ENCODE peak calls at places on chromosome 18, in five cellular contexts. F is IMR-90, J is H9, X is right atrium auricular region, D is esophagus squamous epithelium. K is an unnamed sample.

GRCh38 chr18:7565677-7566076 is 1.4 kb upstream of the PTPRM start:
- DNase-seq in X (no peak), D (no peak), J (no peak), F (no peak), K (no peak)

GRCh38 chr18:36207326-36207725 is 20.0 kb downstream of the MOCOS start:
- DNase-seq in J (no peak), F (no peak), X (no peak), D (no peak), K (no peak)

GRCh38 chr18:55012041-55012440 is 52.8 kb upstream of the CCDC68 start:
- DNase-seq in F (no peak), J (no peak), X (no peak), D (no peak), K (no peak)

GRCh38 chr18:71105078-71105819 is 816.4 kb downstream of the SOCS6 start:
- DNase-seq in D (no peak), F (peak; percentile 22), X (no peak), J (no peak), K (no peak)

GRCh38 chr18:58578835-58579560 is 49.9 kb downstream of the ALPK2 start:
- DNase-seq in F (peak; percentile 88), X (no peak), D (no peak), J (no peak), K (no peak)

GRCh38 chr18:74353169-74353775 is 37.6 kb downstream of the C18orf63 start:
- DNase-seq in J (peak; percentile 67), D (no peak), X (peak; percentile 75), F (peak; percentile 74), K (peak; percentile 65)

GRCh38 chr18:53467756-53468155 is 756.7 kb downstream of the MBD2 start:
- DNase-seq in F (no peak), X (no peak), J (no peak), D (no peak), K (no peak)

GRCh38 chr18:5031216-5031615 is 165.8 kb downstream of the AKAIN1 start:
- DNase-seq in X (no peak), J (no peak), D (no peak), F (no peak), K (no peak)

GRCh38 chr18:80004600-80005342 is 16.4 kb upstream of the TXNL4A start:
- DNase-seq in F (no peak), X (no peak), J (no peak), D (no peak), K (no peak)

GRCh38 chr18:69897397-69898108 is 50.1 kb downstream of the CD226 start:
- DNase-seq in F (no peak), J (no peak), D (no peak), X (no peak), K (no peak)

GRCh38 chr18:80104364-80104779 is 4.7 kb upstream of the ADNP2 start:
- DNase-seq in X (no peak), J (peak; percentile 48), D (no peak), F (no peak), K (no peak)

GRCh38 chr18:2538236-2538635 is 33.1 kb downstream of the METTL4 start:
- DNase-seq in D (no peak), J (no peak), X (no peak), F (no peak), K (no peak)

GRCh38 chr18:8870528-8870927 is 165.2 kb downstream of the MTCL1 start:
- DNase-seq in F (no peak), D (no peak), X (no peak), J (no peak), K (no peak)

GRCh38 chr18:25704096-25704870 is 352.3 kb upstream of the ZNF521 start:
- DNase-seq in X (no peak), D (no peak), F (no peak), J (no peak), K (no peak)

GRCh38 chr18:43935051-43935412 is 657.7 kb upstream of the SYT4 start:
- DNase-seq in D (no peak), X (no peak), F (peak; percentile 74), J (no peak), K (no peak)

GRCh38 chr18:24023185-24023814 is 8.7 kb downstream of the TTC39C start:
- DNase-seq in J (peak; percentile 76), F (no peak), D (no peak), X (no peak), K (no peak)

GRCh38 chr18:36446059-36446458 is 148.5 kb downstream of the FHOD3 start:
- DNase-seq in F (peak; percentile 33), X (no peak), J (no peak), D (no peak), K (no peak)

GRCh38 chr18:73893879-73894278 is 253.8 kb downstream of the FBXO15 start:
- DNase-seq in F (no peak), D (no peak), J (no peak), X (no peak), K (no peak)

GRCh38 chr18:73827801-73828200 is 319.8 kb downstream of the FBXO15 start:
- DNase-seq in J (no peak), D (no peak), F (peak; percentile 28), X (no peak), K (no peak)

GRCh38 chr18:63511285-63511684 is 30.9 kb upstream of the SERPINB12 start:
- DNase-seq in D (no peak), F (peak; percentile 63), X (no peak), J (peak; percentile 83), K (no peak)

GRCh38 chr18:42426496-42427015 is 471.5 kb downstream of the PIK3C3 start:
- DNase-seq in F (no peak), J (no peak), D (no peak), X (no peak), K (no peak)

GRCh38 chr18:68221116-68221724 is 493.7 kb downstream of the TMX3 start:
- DNase-seq in X (no peak), J (no peak), F (no peak), D (no peak), K (no peak)

GRCh38 chr18:68394705-68395104 is 320.2 kb downstream of the TMX3 start:
- DNase-seq in X (no peak), D (no peak), J (no peak), F (peak; percentile 21), K (no peak)

GRCh38 chr18:32351014-32351413 is 119.7 kb downstream of the GAREM1 start:
- DNase-seq in D (no peak), F (peak; percentile 26), J (no peak), X (no peak), K (no peak)

GRCh38 chr18:79399275-79400081 is 3.7 kb downstream of the NFATC1 start:
- DNase-seq in F (no peak), X (no peak), J (no peak), D (no peak), K (no peak)

GRCh38 chr18:56869189-56869777 is 218.1 kb downstream of the WDR7 start:
- DNase-seq in X (no peak), J (no peak), D (no peak), F (peak; percentile 73), K (no peak)

GRCh38 chr18:13301691-13302469 is 83.3 kb downstream of the LDLRAD4 start:
- DNase-seq in X (no peak), J (no peak), F (no peak), D (no peak), K (no peak)

GRCh38 chr18:44819944-44820510 is 139.3 kb downstream of the SETBP1 start:
- DNase-seq in D (no peak), X (no peak), J (no peak), F (no peak), K (no peak)

GRCh38 chr18:47409519-47409918 is 158.1 kb upstream of the SKOR2 start:
- DNase-seq in J (peak; percentile 33), D (no peak), F (no peak), X (no peak), K (no peak)

GRCh38 chr18:47411159-47411558 is 159.7 kb upstream of the SKOR2 start:
- DNase-seq in J (peak; percentile 18), D (no peak), X (no peak), F (no peak), K (no peak)

GRCh38 chr18:47410139-47410538 is 158.7 kb upstream of the SKOR2 start:
- DNase-seq in D (no peak), J (no peak), F (no peak), X (no peak), K (no peak)

GRCh38 chr18:47404845-47405244 is 153.4 kb upstream of the SKOR2 start:
- DNase-seq in D (no peak), X (no peak), J (peak; percentile 40), F (no peak), K (no peak)

GRCh38 chr18:47407736-47408135 is 156.3 kb upstream of the SKOR2 start:
- DNase-seq in F (no peak), X (no peak), J (no peak), D (no peak), K (no peak)
- H3K9me3 ChIP-seq in F (peaks cover 10% of the 10 kb centered on the region), X (no peaks in the 10 kb centered on the region), J (no peaks in the 10 kb centered on the region), D (no peaks in the 10 kb centered on the region), K (no peaks in the 10 kb centered on the region)

GRCh38 chr18:9997711-9998110 is 83.9 kb downstream of the VAPA start:
- DNase-seq in X (no peak), J (no peak), D (no peak), F (no peak), K (no peak)
- H3K27ac ChIP-seq in X (no peak overlapping the region), J (no peak overlapping the region), D (no peak overlapping the region), F (no peak overlapping the region), K (no peak overlapping the region)

DNA sequence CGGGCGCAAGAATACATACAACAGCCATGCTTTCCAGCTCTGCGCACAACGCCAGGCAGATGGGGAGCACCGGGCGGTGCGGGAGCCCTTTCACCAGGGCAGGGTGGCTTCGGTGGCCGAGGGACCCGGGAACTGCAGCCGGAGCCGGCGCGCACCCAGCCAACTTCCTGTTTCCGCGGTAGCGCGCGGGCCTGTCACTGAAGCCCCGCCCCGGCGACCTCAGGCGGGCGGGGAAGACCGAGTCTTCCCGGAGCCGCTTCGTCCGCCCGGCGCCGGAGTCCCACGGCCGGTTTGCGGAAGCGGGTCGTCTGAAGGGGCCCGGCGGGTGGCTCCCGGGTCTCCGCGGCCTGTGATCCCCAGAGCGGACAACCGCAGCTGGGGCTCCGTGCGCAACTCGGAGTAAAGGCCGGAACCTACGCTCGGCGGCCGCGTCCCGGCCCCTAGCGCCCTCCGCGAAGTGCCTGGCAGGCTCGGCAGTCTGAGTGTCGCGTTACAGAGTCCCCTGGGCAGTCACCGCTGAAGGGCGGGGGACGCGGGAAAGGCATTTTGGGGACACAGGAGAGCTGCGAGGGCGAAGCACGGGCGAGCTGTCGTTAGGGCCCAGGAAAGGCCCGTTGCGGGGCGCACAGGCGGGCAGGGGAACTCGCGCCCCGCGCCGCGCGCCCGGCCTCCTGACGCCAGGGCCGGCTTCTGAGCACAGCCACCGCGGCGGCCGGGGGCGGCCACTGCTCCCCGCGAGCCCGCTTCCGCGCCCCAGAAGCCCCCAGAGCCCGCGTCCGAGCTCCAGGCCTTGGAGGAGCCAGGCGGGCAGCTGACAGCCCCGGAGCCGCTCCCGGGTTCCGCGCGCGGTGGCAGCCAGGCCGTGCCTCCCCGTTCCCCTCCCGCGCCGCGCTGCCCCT is at the start of gene MPPE1:
- DNase-seq in X (peak; percentile 88), J (peak; percentile 88), F (peak; percentile 83), D (peak; percentile 46), K (peak; percentile 83)
- TF ChIP-seq CTCF in X (no peak), J (no peak), F (no peak), D (peak; percentile 3), K (no peak)

DNA sequence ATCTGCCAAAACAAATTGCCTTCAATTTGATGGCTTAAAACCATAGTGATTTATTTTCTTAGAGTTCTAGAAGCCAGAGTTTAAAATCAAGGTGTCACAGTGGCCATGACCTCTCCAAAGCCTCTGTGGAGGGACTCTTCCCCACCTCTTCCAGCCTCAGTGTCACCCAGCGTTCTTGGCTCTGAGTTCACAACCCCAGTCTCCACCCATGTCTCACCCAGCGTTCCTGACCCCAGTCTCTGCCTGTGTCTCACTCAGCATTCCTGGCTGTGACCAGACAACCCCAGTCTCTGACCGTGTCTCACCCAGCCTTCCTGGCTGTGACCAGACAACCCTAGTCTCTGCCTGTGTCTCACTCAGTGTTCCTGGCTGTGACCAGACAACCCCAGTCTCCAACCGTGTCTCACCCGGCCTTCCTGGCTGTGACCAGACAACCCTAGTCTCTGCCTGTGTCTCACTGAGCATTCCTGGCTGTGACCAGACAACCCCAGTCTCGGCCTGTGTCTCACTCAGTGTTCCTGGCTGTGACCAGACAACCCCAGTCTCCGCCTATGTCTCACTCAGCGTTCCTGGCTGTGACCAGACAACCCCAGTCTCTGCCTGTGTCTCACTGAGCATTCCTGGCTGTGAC is 299.3 kb downstream of the GALR1 start:
- DNase-seq in F (no peak), X (no peak), D (no peak), J (no peak), K (no peak)
- H3K9me3 ChIP-seq in F (peaks cover 18% of the 10 kb centered on the region), X (no peaks in the 10 kb centered on the region), D (no peaks in the 10 kb centered on the region), J (no peaks in the 10 kb centered on the region), K (no peaks in the 10 kb centered on the region)